ENCODE peak calls at places on chromosomes 12 and 14, in nine cellular contexts. V, M, Y, N, Z, B, C, A and D are unnamed samples.
A peak's percentile ranks its signal among the peaks of the same experiment; 100 is the strongest.

GRCh38 chr14:82511399-82511798 is 977.7 kb upstream of the SEL1L start:
- DNase-seq in V (no peak), M (no peak), Y (no peak), N (no peak), Z (no peak), B (no peak), C (no peak), A (no peak), D (no peak)

GRCh38 chr14:23123419-23123818 is 4.4 kb upstream of the CEBPE start:
- DNase-seq in V (no peak), M (no peak), Y (no peak), N (no peak), Z (no peak), B (peak; percentile 76), C (no peak), A (no peak), D (no peak)

GRCh38 chr12:84807249-84807648 is 105.3 kb downstream of the SLC6A15 start:
- DNase-seq in V (no peak), M (no peak), Y (no peak), N (no peak), Z (peak; percentile 32), B (no peak), C (no peak), A (no peak), D (no peak)

GRCh38 chr14:102183922-102184677 is 44.4 kb downstream of the WDR20 start:
- DNase-seq in V (peak; percentile 28), M (no peak), Y (no peak), N (no peak), Z (no peak), B (peak; percentile 16), C (no peak), A (no peak), D (no peak)

GRCh38 chr14:69543341-69544249 is 31.1 kb downstream of the CCDC177 start:
- DNase-seq in V (peak; percentile 29), M (peak; percentile 94), Y (no peak), N (peak; percentile 3), Z (peak; percentile 89), B (peak; percentile 66), C (no peak), A (no peak), D (no peak)

GRCh38 chr12:105960319-105961076 is 178.3 kb downstream of the NUAK1 start:
- DNase-seq in V (no peak), M (peak; percentile 85), Y (no peak), N (no peak), Z (peak; percentile 48), B (peak; percentile 76), C (no peak), A (no peak), D (no peak)

GRCh38 chr12:120362516-120363273 is 6.3 kb downstream of the MSI1 start:
- DNase-seq in V (no peak), M (no peak), Y (no peak), N (no peak), Z (no peak), B (no peak), C (no peak), A (no peak), D (no peak)

GRCh38 chr14:21525571-21525970 is 575 bp downstream of the SALL2 start:
- DNase-seq in V (no peak), M (peak; percentile 45), Y (no peak), N (no peak), Z (no peak), B (no peak), C (no peak), A (no peak), D (no peak)

GRCh38 chr12:132227782-132228417 is 83.6 kb downstream of the NOC4L start:
- DNase-seq in V (no peak), M (no peak), Y (no peak), N (no peak), Z (no peak), B (peak; percentile 82), C (no peak), A (no peak), D (no peak)

GRCh38 chr12:78181544-78182162 is 351.0 kb downstream of the NAV3 start:
- DNase-seq in V (no peak), M (peak; percentile 76), Y (no peak), N (no peak), Z (peak; percentile 50), B (no peak), C (no peak), A (no peak), D (no peak)